ENCODE peak calls at places on chromosomes 3 and 15, in nine cellular contexts. Z, B, P, G, D, S, C, R and I are unnamed samples.

GRCh38 chr15:69853572-69853971 is 244.1 kb downstream of the TLE3 start:
- DNase-seq in S (peak), R (no peak), Z (peak), P (no peak), B (peak), G (peak), C (peak), D (peak), I (peak)

GRCh38 chr3:187533797-187534196 is 136.4 kb downstream of the SST start:
- DNase-seq in P (no peak), Z (no peak), G (no peak), B (no peak), R (no peak), S (no peak), D (no peak), C (no peak), I (no peak)

GRCh38 chr15:90055182-90055581 is 47.1 kb downstream of the IDH2 start:
- DNase-seq in C (no peak), B (no peak), P (no peak), Z (no peak), G (no peak), D (no peak), R (no peak), S (no peak), I (no peak)

GRCh38 chr15:50463423-50464358 is 39.5 kb downstream of the USP8 start:
- DNase-seq in G (no peak), Z (no peak), C (no peak), D (peak), S (no peak), P (no peak), R (no peak), B (peak), I (peak)

GRCh38 chr15:47409601-47410000 is 307.7 kb upstream of the SEMA6D start:
- DNase-seq in S (no peak), P (no peak), B (peak), C (no peak), G (no peak), R (no peak), D (peak), Z (no peak), I (no peak)

GRCh38 chr3:139745831-139746230 is 68.1 kb upstream of the NMNAT3 start:
- DNase-seq in P (no peak), Z (no peak), G (peak), C (no peak), B (peak), D (peak), S (peak), R (no peak), I (peak)

GRCh38 chr3:12993623-12994356 is 79.4 kb downstream of the IQSEC1 start:
- DNase-seq in Z (peak), R (peak), G (no peak), P (no peak), D (no peak), S (no peak), B (peak), C (no peak), I (no peak)

GRCh38 chr15:51403072-51403878 is 61.8 kb downstream of the GLDN start:
- DNase-seq in B (peak), D (peak), G (no peak), R (no peak), Z (peak), S (no peak), P (no peak), C (no peak), I (peak)

GRCh38 chr3:46971742-46972141 is 4.8 kb downstream of the CCDC12 start:
- DNase-seq in B (no peak), R (no peak), C (no peak), G (no peak), S (no peak), Z (no peak), D (no peak), P (no peak), I (no peak)

GRCh38 chr3:128009952-128010846 is 42.0 kb upstream of the SEC61A1 start:
- DNase-seq in C (peak), P (no peak), B (peak), G (no peak), Z (no peak), D (peak), R (no peak), S (no peak), I (peak)

GRCh38 chr3:14377838-14378169 is 24.6 kb upstream of the SLC6A6 start:
- DNase-seq in G (no peak), D (no peak), P (no peak), B (no peak), C (no peak), S (no peak), R (no peak), Z (no peak), I (no peak)

GRCh38 chr3:175105066-175105465 is 245.9 kb downstream of the NAALADL2 start:
- DNase-seq in D (peak), C (no peak), B (peak), P (no peak), R (no peak), Z (no peak), S (no peak), G (no peak), I (no peak)

GRCh38 chr3:177102526-177102925 is 94.8 kb downstream of the TBL1XR1 start:
- DNase-seq in G (no peak), D (peak), Z (no peak), P (no peak), S (no peak), R (no peak), C (no peak), B (no peak), I (no peak)

GRCh38 chr15:45372032-45372995 is 6.0 kb downstream of the GATM start:
- DNase-seq in Z (no peak), P (no peak), G (no peak), D (no peak), B (no peak), S (no peak), C (no peak), R (no peak), I (no peak)

DNA sequence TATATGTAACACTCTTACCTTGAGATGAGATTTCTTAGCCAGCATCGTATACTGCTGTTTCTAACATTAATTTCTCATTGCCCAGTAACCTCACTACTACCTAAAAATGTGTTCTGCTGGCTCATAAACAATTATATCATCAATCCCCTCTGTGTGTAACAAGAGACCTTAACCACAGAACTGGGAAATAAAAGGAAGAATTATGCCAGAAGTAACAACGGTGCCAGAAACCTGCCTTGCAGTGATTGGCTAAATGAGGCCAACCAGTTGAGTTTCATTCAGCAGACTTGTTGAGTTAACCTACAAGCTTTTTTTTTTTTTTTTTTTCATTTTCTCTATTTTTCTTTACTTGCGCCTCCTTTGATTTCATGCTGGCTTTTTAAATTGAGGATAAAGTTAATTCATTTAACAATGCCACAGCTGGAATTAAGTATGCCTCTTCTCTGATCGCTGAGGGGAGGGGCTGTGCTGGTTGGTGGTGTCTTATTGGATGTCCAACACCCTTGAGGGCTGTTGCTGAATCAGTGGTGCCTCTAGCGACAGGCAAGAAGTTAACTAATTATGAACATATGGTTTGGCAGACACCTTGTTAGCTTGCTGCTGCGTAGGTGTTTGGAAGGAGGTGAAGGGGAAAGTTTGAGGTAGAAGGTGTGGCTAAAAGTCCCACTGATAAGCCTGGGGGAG is 30.0 kb upstream of the GMNC start:
- DNase-seq in R (no peak), Z (no peak), P (no peak), S (no peak), D (peak), G (no peak), B (no peak), C (no peak), I (no peak)
- TF ChIP-seq CTCF in R (no peak), Z (no peak), P (no peak), S (no peak), D (no peak), G (no peak), B (no peak), C (no peak), I (no peak)

GRCh38 chr3:159764211-159765024 is 224.2 kb upstream of the IL12A start:
- DNase-seq in R (peak), Z (peak), B (peak), P (peak), D (peak), C (no peak), G (no peak), S (peak), I (peak)

GRCh38 chr3:159763466-159764210 is 225.0 kb upstream of the IL12A start:
- DNase-seq in R (peak), P (peak), G (no peak), C (no peak), B (peak), D (peak), Z (peak), S (peak), I (peak)

GRCh38 chr3:159765025-159765859 is 223.4 kb upstream of the IL12A start:
- DNase-seq in C (peak), Z (peak), B (peak), P (peak), G (peak), D (peak), S (peak), R (peak), I (peak)

GRCh38 chr3:159765860-159766294 is 222.8 kb upstream of the IL12A start:
- DNase-seq in C (no peak), D (no peak), R (no peak), G (no peak), Z (no peak), S (no peak), P (no peak), B (no peak), I (no peak)

DNA sequence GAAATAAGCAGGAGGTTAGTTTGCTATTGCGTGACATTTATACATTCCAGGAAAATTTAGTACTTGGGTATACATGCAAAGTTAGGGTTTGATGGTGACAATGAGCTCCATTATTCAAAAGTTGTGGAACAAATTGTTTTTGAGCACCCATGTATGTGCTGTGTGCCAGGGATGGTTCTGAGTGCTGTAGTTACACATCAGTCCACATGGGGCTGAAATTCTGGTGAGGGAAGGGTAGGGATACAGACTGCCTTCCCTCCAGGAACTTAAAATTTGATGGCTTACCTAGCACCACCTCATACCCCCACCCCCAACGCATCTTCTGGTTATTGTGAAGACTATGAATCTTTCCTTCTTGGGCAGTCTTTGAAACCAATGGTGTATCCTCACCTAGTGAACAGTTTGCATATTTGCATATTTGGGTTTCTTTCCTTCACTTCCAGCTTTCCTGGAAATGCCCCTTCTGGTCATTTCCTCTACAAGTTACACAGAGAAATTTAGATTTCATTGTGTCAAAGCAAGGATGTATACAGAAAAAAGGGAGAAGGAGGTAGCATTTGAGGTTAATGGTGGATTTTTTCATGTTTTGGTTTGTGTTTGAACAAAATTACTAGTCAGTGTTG is 222.0 kb upstream of the IL12A start:
- DNase-seq in D (peak), P (no peak), Z (peak), R (no peak), G (no peak), S (no peak), C (no peak), B (peak), I (peak)
- TF ChIP-seq CTCF in D (peak), P (peak), Z (peak), R (no peak), G (peak), S (peak), C (peak), B (peak), I (peak)

DNA sequence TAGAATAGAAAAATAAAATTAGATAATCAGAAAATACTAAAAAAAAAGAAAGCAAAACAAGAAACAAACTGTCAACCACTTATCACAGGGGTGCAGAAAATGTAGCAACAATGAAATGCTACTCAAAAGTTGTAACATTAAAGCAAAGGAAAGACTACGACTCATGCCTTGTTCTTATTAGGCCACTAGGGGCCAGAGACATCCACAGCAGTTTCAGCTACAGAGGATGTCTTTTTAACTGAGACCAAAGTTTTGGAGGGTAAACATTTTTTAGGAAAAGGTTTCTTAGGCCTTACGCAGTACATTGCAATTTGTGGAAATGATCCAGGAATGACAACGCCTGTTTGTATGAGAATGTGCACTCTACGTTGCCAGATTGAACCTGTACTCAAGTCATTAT is 15.4 kb upstream of the CADM2 start:
- DNase-seq in R (no peak), G (no peak), C (no peak), D (no peak), S (no peak), B (no peak), P (no peak), Z (no peak), I (no peak)
- TF ChIP-seq CTCF in R (no peak), G (no peak), C (no peak), D (no peak), S (no peak), B (no peak), P (no peak), Z (no peak), I (peak)

DNA sequence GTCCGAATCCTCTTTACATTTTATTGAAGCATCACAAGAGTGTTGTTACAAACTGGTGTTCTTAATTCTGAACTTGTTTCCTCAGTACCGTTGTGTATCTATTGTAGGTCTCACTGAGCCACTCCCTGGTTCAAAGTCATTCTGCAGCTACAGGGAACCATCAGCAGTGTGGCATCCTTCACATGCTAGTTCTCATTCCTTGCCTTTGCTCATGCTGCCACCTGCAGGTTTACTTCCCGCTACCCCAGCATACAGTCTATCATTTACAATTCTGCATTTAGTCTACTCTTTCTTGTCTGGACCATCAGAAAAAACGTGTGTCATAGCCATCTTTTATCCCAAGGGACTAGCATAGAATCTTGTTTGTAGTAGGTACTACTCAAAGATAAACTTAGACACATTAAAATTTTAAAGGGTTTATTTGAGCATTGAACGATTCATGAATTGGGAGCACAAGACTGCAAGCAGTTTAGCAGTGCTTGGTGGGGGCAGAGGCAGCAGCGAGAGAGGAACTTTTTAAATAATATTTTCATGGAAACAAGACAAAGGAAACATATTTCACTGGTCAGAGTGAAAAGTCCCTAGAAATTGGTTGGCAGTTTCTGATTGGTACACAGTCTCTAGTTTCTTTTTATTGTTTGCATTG is 402.1 kb downstream of the CADM2 start:
- DNase-seq in C (no peak), D (peak), Z (peak), R (peak), P (no peak), B (peak), G (peak), S (peak), I (peak)
- TF ChIP-seq CTCF in C (peak), D (no peak), Z (peak), R (no peak), P (no peak), B (no peak), G (peak), S (peak), I (peak)

GRCh38 chr3:6867269-6867668 is 6.4 kb downstream of the GRM7 start:
- DNase-seq in D (no peak), R (no peak), P (no peak), S (no peak), Z (no peak), G (no peak), C (no peak), B (no peak), I (no peak)
- TF ChIP-seq CTCF in D (no peak), R (no peak), P (no peak), S (no peak), Z (no peak), G (no peak), C (no peak), B (no peak), I (no peak)

DNA sequence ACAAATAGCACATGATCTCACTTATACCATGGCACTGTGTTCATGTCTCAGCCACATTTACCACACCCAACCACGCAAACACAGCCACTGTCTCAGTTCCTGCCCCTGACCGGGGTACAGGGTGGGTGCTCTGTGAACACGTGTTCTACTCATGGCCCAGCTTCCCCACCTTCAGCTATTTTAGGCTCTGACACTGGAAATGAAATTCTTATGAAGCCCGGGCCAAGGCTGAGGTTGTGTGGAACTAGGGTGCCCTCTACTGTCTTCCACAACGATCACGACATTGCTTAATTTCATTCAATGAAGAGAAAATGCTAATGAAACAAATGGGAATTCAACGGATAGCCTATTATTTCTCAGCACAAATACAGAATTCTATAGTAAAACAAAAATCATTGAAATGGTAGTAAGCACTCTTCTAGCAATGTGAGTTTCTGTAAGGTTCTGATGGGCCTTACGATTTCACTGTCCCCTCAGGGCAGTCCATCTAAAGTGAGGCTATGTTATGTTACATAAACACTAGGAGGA is 2.1 kb upstream of the GABRA5 start:
- DNase-seq in P (no peak), C (no peak), B (peak), D (peak), S (peak), Z (peak), G (peak), R (no peak), I (no peak)
- TF ChIP-seq CTCF in P (peak), C (peak), B (peak), D (peak), S (peak), Z (peak), G (peak), R (no peak), I (no peak)

DNA sequence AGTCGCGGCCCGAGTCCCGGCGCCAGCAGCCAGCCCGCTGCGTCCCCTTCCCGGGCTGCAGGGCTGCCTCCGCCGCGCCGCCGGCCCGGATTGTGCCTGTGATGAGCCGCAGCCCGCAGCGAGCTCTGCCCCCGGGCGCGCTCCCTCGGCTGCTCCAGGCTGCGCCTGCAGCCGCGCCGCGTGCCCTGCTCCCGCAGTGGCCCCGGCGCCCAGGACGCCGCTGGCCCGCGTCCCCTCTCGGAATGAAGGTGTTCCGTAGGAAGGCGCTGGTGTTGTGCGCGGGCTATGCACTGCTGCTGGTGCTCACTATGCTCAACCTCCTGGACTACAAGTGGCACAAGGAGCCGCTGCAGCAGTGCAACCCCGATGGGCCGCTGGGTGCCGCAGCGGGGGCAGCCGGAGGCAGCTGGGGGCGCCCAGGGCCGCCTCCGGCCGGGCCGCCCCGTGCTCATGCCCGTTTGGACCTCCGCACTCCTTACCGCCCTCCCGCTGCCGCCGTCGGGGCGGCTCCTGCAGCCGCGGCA is 1.2 kb downstream of the CHST2 start:
- DNase-seq in D (peak), G (no peak), R (peak), B (peak), Z (peak), C (no peak), S (peak), P (peak), I (no peak)
- TF ChIP-seq CTCF in D (no peak), G (no peak), R (peak), B (no peak), Z (no peak), C (no peak), S (peak), P (no peak), I (no peak)